ENCODE peak calls at places on chromosomes 3 and 15, in nine cellular contexts. One of them, this sample, is unnamed.

GRCh38 chr15:61660579-61660978 is 399.7 kb downstream of the VPS13C start:
- DNase-seq in stomach: no peak
- DNase-seq in H1: no peak
- DNase-seq in K562: no peak
- DNase-seq in A549: no peak
- DNase-seq in transverse colon: no peak
- DNase-seq in esophagus muscularis mucosa: no peak
- DNase-seq in HepG2: no peak
- DNase-seq in SK-N-SH: no peak
- DNase-seq in this sample: no peak

GRCh38 chr3:50655009-50655830 is 19.5 kb upstream of the DOCK3 start:
- DNase-seq in K562: no peak
- DNase-seq in transverse colon: no peak
- DNase-seq in HepG2: no peak
- DNase-seq in A549: no peak
- DNase-seq in SK-N-SH: no peak
- DNase-seq in esophagus muscularis mucosa: no peak
- DNase-seq in H1: no peak
- DNase-seq in stomach: no peak
- DNase-seq in this sample: no peak

GRCh38 chr3:122414391-122414790 is 1.5 kb downstream of the WDR5B start:
- DNase-seq in K562: no peak
- DNase-seq in stomach: no peak
- DNase-seq in transverse colon: no peak
- DNase-seq in HepG2: no peak
- DNase-seq in SK-N-SH: no peak
- DNase-seq in esophagus muscularis mucosa: no peak
- DNase-seq in H1: no peak
- DNase-seq in A549: no peak
- DNase-seq in this sample: no peak

GRCh38 chr15:67098768-67099282 is 33.4 kb downstream of the SMAD3 start:
- DNase-seq in A549: no peak
- DNase-seq in stomach: no peak
- DNase-seq in transverse colon: no peak
- DNase-seq in H1: no peak
- DNase-seq in SK-N-SH: no peak
- DNase-seq in esophagus muscularis mucosa: no peak
- DNase-seq in HepG2: peak; percentile 90
- DNase-seq in K562: no peak
- DNase-seq in this sample: no peak

GRCh38 chr3:47601310-47601709 is 22.6 kb upstream of the CSPG5 start:
- DNase-seq in H1: no peak
- DNase-seq in esophagus muscularis mucosa: no peak
- DNase-seq in A549: no peak
- DNase-seq in K562: no peak
- DNase-seq in transverse colon: no peak
- DNase-seq in SK-N-SH: no peak
- DNase-seq in stomach: no peak
- DNase-seq in HepG2: no peak
- DNase-seq in this sample: no peak

GRCh38 chr15:83695246-83695645 is 41.3 kb downstream of the ADAMTSL3 start:
- DNase-seq in H1: no peak
- DNase-seq in K562: no peak
- DNase-seq in HepG2: no peak
- DNase-seq in SK-N-SH: no peak
- DNase-seq in A549: no peak
- DNase-seq in esophagus muscularis mucosa: no peak
- DNase-seq in transverse colon: no peak
- DNase-seq in stomach: no peak
- DNase-seq in this sample: no peak

GRCh38 chr15:63913786-63914185 is 80.0 kb upstream of the HERC1 start:
- DNase-seq in stomach: no peak
- DNase-seq in SK-N-SH: no peak
- DNase-seq in H1: no peak
- DNase-seq in transverse colon: no peak
- DNase-seq in A549: no peak
- DNase-seq in esophagus muscularis mucosa: no peak
- DNase-seq in K562: no peak
- DNase-seq in HepG2: no peak
- DNase-seq in this sample: no peak

GRCh38 chr3:190293621-190294020 is 28.6 kb downstream of the CLDN1 start:
- DNase-seq in transverse colon: no peak
- DNase-seq in H1: no peak
- DNase-seq in HepG2: peak; percentile 30
- DNase-seq in A549: no peak
- DNase-seq in K562: no peak
- DNase-seq in SK-N-SH: no peak
- DNase-seq in esophagus muscularis mucosa: no peak
- DNase-seq in stomach: no peak
- DNase-seq in this sample: no peak

GRCh38 chr3:126436826-126437717 is 38.6 kb downstream of the ZXDC start:
- DNase-seq in A549: no peak
- DNase-seq in transverse colon: no peak
- DNase-seq in H1: no peak
- DNase-seq in stomach: peak; percentile 9
- DNase-seq in esophagus muscularis mucosa: no peak
- DNase-seq in K562: no peak
- DNase-seq in HepG2: no peak
- DNase-seq in SK-N-SH: peak; percentile 1
- DNase-seq in this sample: no peak

GRCh38 chr15:70318594-70318993 is 220.9 kb upstream of the TLE3 start:
- DNase-seq in transverse colon: no peak
- DNase-seq in K562: no peak
- DNase-seq in HepG2: no peak
- DNase-seq in esophagus muscularis mucosa: no peak
- DNase-seq in stomach: no peak
- DNase-seq in H1: no peak
- DNase-seq in SK-N-SH: no peak
- DNase-seq in A549: no peak
- DNase-seq in this sample: no peak

GRCh38 chr15:101642361-101642760 is 9.8 kb downstream of the TM2D3 start:
- DNase-seq in K562: no peak
- DNase-seq in HepG2: no peak
- DNase-seq in esophagus muscularis mucosa: no peak
- DNase-seq in transverse colon: no peak
- DNase-seq in H1: no peak
- DNase-seq in stomach: no peak
- DNase-seq in A549: peak; percentile 31
- DNase-seq in SK-N-SH: peak; percentile 47
- DNase-seq in this sample: no peak

GRCh38 chr3:52435246-52436101 is 9.4 kb downstream of the SEMA3G start:
- DNase-seq in HepG2: no peak
- DNase-seq in H1: no peak
- DNase-seq in A549: no peak
- DNase-seq in stomach: no peak
- DNase-seq in esophagus muscularis mucosa: no peak
- DNase-seq in K562: no peak
- DNase-seq in transverse colon: no peak
- DNase-seq in SK-N-SH: peak; percentile 25
- DNase-seq in this sample: no peak

GRCh38 chr3:72193768-72194463 is 409.0 kb upstream of the PROK2 start:
- DNase-seq in transverse colon: no peak
- DNase-seq in K562: no peak
- DNase-seq in esophagus muscularis mucosa: no peak
- DNase-seq in H1: no peak
- DNase-seq in HepG2: no peak
- DNase-seq in A549: no peak
- DNase-seq in SK-N-SH: no peak
- DNase-seq in stomach: no peak
- DNase-seq in this sample: no peak

GRCh38 chr15:90465140-90465929 is 64.4 kb upstream of the CRTC3 start:
- DNase-seq in H1: no peak
- DNase-seq in esophagus muscularis mucosa: no peak
- DNase-seq in HepG2: no peak
- DNase-seq in A549: no peak
- DNase-seq in stomach: no peak
- DNase-seq in K562: no peak
- DNase-seq in transverse colon: no peak
- DNase-seq in SK-N-SH: no peak
- DNase-seq in this sample: no peak

GRCh38 chr3:9732080-9732752 is 681 bp downstream of the BRPF1 start:
- DNase-seq in stomach: peak; percentile 29
- DNase-seq in K562: peak; percentile 64
- DNase-seq in transverse colon: peak; percentile 26
- DNase-seq in H1: no peak
- DNase-seq in esophagus muscularis mucosa: no peak
- DNase-seq in A549: no peak
- DNase-seq in HepG2: no peak
- DNase-seq in SK-N-SH: no peak
- DNase-seq in this sample: no peak

GRCh38 chr3:195102609-195103467 is 168.1 kb downstream of the XXYLT1 start:
- DNase-seq in HepG2: no peak
- DNase-seq in transverse colon: peak; percentile 55
- DNase-seq in K562: peak; percentile 51
- DNase-seq in esophagus muscularis mucosa: no peak
- DNase-seq in H1: no peak
- DNase-seq in stomach: no peak
- DNase-seq in A549: peak; percentile 82
- DNase-seq in SK-N-SH: no peak
- DNase-seq in this sample: peak; percentile 24

GRCh38 chr3:61808526-61808925 is 247.2 kb downstream of the PTPRG start:
- DNase-seq in stomach: no peak
- DNase-seq in K562: no peak
- DNase-seq in HepG2: no peak
- DNase-seq in SK-N-SH: no peak
- DNase-seq in A549: no peak
- DNase-seq in H1: no peak
- DNase-seq in esophagus muscularis mucosa: no peak
- DNase-seq in transverse colon: no peak
- DNase-seq in this sample: no peak

GRCh38 chr3:53167418-53168174 is 6.6 kb downstream of the PRKCD start:
- DNase-seq in transverse colon: no peak
- DNase-seq in stomach: no peak
- DNase-seq in K562: no peak
- DNase-seq in H1: no peak
- DNase-seq in A549: no peak
- DNase-seq in esophagus muscularis mucosa: no peak
- DNase-seq in SK-N-SH: peak; percentile 63
- DNase-seq in HepG2: no peak
- DNase-seq in this sample: no peak

GRCh38 chr3:128317698-128318231 is 148.9 kb downstream of the DNAJB8 start:
- DNase-seq in transverse colon: no peak
- DNase-seq in K562: no peak
- DNase-seq in A549: no peak
- DNase-seq in H1: no peak
- DNase-seq in stomach: peak; percentile 18
- DNase-seq in SK-N-SH: peak; percentile 62
- DNase-seq in esophagus muscularis mucosa: no peak
- DNase-seq in HepG2: no peak
- DNase-seq in this sample: no peak

DNA sequence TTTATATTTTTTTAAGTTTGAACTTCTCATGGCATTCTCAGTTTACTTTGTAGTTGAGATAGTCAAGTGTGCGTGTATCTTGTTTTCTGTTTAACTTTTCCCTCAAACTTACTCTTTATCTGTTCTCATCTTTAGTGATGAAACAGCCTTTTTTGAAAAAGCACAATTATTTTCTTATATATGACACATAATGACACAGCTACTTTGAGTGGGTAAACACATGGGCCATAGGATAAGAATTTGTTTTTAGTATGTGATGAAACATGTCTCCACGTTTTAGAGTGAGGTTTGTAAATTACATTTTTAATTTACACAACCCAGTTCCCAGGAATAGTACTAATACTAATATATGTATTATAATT is 3.2 kb downstream of the DIPK2A start:
- DNase-seq in A549: no peak
- DNase-seq in H1: no peak
- DNase-seq in stomach: no peak
- DNase-seq in SK-N-SH: no peak
- DNase-seq in K562: peak; percentile 33
- DNase-seq in esophagus muscularis mucosa: no peak
- DNase-seq in HepG2: no peak
- DNase-seq in transverse colon: no peak
- DNase-seq in this sample: no peak
- H3K4me3 ChIP-seq in A549: no peak overlapping the region
- H3K4me3 ChIP-seq in H1: no peak overlapping the region
- H3K4me3 ChIP-seq in stomach: peak overlapping the region; percentile 60
- H3K4me3 ChIP-seq in SK-N-SH: no peak overlapping the region
- H3K4me3 ChIP-seq in K562: peak overlapping the region; percentile 77
- H3K4me3 ChIP-seq in esophagus muscularis mucosa: peak overlapping the region; percentile 87
- H3K4me3 ChIP-seq in HepG2: peak overlapping the region; percentile 72
- H3K4me3 ChIP-seq in transverse colon: peak overlapping the region; percentile 81
- H3K4me3 ChIP-seq in this sample: no peak overlapping the region

DNA sequence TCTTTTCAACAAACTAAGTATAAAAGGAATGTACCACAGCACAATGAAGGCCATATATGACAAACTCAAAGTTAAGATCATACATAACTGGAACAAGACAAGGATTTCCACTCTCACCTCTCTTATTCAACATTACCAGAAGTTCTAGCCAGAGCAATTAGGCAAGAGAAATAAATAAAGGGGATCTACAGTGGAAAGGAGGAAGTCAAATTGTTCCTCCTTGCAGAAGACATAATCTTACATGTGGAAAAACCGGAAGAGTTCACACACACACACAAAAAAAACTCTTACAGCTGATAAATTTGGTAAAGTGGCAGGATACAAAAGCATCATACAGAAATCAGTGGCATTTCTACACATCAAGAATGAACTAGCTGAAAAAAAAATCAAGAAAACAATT is 277.9 kb downstream of the MCTP2 start:
- DNase-seq in H1: no peak
- DNase-seq in K562: no peak
- DNase-seq in SK-N-SH: no peak
- DNase-seq in A549: no peak
- DNase-seq in transverse colon: no peak
- DNase-seq in HepG2: no peak
- DNase-seq in esophagus muscularis mucosa: no peak
- DNase-seq in stomach: no peak
- DNase-seq in this sample: no peak
- H3K9me3 ChIP-seq in H1: no peaks in the 10 kb centered on the region
- H3K9me3 ChIP-seq in K562: no peaks in the 10 kb centered on the region
- H3K9me3 ChIP-seq in SK-N-SH: peaks cover 4% of the 10 kb centered on the region
- H3K9me3 ChIP-seq in A549: peaks cover 10% of the 10 kb centered on the region
- H3K9me3 ChIP-seq in transverse colon: no peaks in the 10 kb centered on the region
- H3K9me3 ChIP-seq in HepG2: peaks cover 52% of the 10 kb centered on the region
- H3K9me3 ChIP-seq in esophagus muscularis mucosa: no peaks in the 10 kb centered on the region
- H3K9me3 ChIP-seq in stomach: peaks cover 15% of the 10 kb centered on the region
- H3K9me3 ChIP-seq in this sample: peaks cover 10% of the 10 kb centered on the region

DNA sequence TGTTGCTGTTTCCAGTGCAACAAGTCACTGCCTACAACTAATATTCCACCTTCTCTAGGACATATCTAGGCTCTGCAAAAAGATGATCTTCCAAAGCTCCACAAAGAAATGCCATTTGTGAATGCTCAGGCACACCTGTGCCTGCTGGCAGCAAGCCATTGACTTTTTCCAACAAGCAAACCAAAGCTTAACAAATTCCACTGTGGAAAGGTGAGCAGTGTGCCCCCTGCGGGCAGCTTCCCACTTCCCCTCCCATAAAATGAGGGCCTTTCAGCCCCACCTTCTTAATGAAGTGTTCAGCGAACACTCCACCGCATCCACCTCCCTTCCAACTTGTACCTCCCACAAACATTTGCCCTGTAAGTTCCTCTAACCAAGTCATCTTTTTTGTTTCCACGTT is 157.5 kb upstream of the SLC24A5 start:
- DNase-seq in A549: no peak
- DNase-seq in transverse colon: no peak
- DNase-seq in stomach: no peak
- DNase-seq in SK-N-SH: no peak
- DNase-seq in esophagus muscularis mucosa: no peak
- DNase-seq in K562: no peak
- DNase-seq in H1: no peak
- DNase-seq in HepG2: no peak
- DNase-seq in this sample: no peak
- TF ChIP-seq EP300 in A549: no peak
- TF ChIP-seq EP300 in transverse colon: no peak
- TF ChIP-seq EP300 in stomach: no peak
- TF ChIP-seq EP300 in SK-N-SH: no peak
- TF ChIP-seq EP300 in esophagus muscularis mucosa: no peak
- TF ChIP-seq EP300 in K562: no peak
- TF ChIP-seq EP300 in H1: no peak
- TF ChIP-seq EP300 in HepG2: no peak
- TF ChIP-seq EP300 in this sample: no peak

GRCh38 chr3:189122526-189123205 is 49.1 kb upstream of the TPRG1 start:
- DNase-seq in SK-N-SH: no peak
- DNase-seq in transverse colon: no peak
- DNase-seq in H1: no peak
- DNase-seq in A549: no peak
- DNase-seq in stomach: no peak
- DNase-seq in K562: no peak
- DNase-seq in esophagus muscularis mucosa: no peak
- DNase-seq in HepG2: no peak
- DNase-seq in this sample: no peak
- H3K4me3 ChIP-seq in SK-N-SH: peak overlapping the region; percentile 3
- H3K4me3 ChIP-seq in transverse colon: no peak overlapping the region
- H3K4me3 ChIP-seq in H1: no peak overlapping the region
- H3K4me3 ChIP-seq in A549: no peak overlapping the region
- H3K4me3 ChIP-seq in stomach: no peak overlapping the region
- H3K4me3 ChIP-seq in K562: no peak overlapping the region
- H3K4me3 ChIP-seq in esophagus muscularis mucosa: no peak overlapping the region
- H3K4me3 ChIP-seq in HepG2: no peak overlapping the region
- H3K4me3 ChIP-seq in this sample: peak overlapping the region; percentile 13